ENCODE peak calls at places on chromosomes 5 and 9, in four cellular contexts. One of them, this sample, is unnamed.

GRCh38 chr5:134583821-134584220 is 48.8 kb downstream of the SAR1B start:
- DNase-seq in AG10803: no peak
- DNase-seq in lung microvascular endothelial cell: no peak
- DNase-seq in PC-3: no peak
- DNase-seq in this sample: no peak

GRCh38 chr9:32398207-32398606 is 13.8 kb downstream of the ACO1 start:
- DNase-seq in AG10803: no peak
- DNase-seq in lung microvascular endothelial cell: no peak
- DNase-seq in PC-3: no peak
- DNase-seq in this sample: no peak

GRCh38 chr5:60687927-60688720 is 11.8 kb downstream of the DEPDC1B start:
- DNase-seq in AG10803: peak; percentile 40
- DNase-seq in lung microvascular endothelial cell: peak; percentile 47
- DNase-seq in PC-3: peak; percentile 39
- DNase-seq in this sample: peak; percentile 67

GRCh38 chr5:165143727-165144210 is 1638.3 kb downstream of the MAT2B start:
- DNase-seq in AG10803: no peak
- DNase-seq in lung microvascular endothelial cell: no peak
- DNase-seq in PC-3: no peak
- DNase-seq in this sample: no peak

GRCh38 chr5:151810907-151811306 is 39.2 kb downstream of the G3BP1 start:
- DNase-seq in AG10803: no peak
- DNase-seq in lung microvascular endothelial cell: no peak
- DNase-seq in PC-3: no peak
- DNase-seq in this sample: no peak

GRCh38 chr5:178674334-178674733 is 47.5 kb upstream of the CLK4 start:
- DNase-seq in AG10803: peak; percentile 21
- DNase-seq in lung microvascular endothelial cell: no peak
- DNase-seq in PC-3: no peak
- DNase-seq in this sample: no peak

GRCh38 chr5:68406344-68406743 is 190.8 kb downstream of the PIK3R1 start:
- DNase-seq in AG10803: no peak
- DNase-seq in lung microvascular endothelial cell: no peak
- DNase-seq in PC-3: peak; percentile 16
- DNase-seq in this sample: no peak

GRCh38 chr5:165457854-165458481 is 1952.5 kb downstream of the MAT2B start:
- DNase-seq in AG10803: no peak
- DNase-seq in lung microvascular endothelial cell: peak; percentile 18
- DNase-seq in PC-3: peak; percentile 29
- DNase-seq in this sample: no peak

GRCh38 chr5:38462972-38463633 is 93.3 kb downstream of the LIFR start:
- DNase-seq in AG10803: no peak
- DNase-seq in lung microvascular endothelial cell: peak; percentile 78
- DNase-seq in PC-3: peak; percentile 88
- DNase-seq in this sample: no peak

GRCh38 chr9:94668424-94668916 is 29.2 kb upstream of the FBP1 start:
- DNase-seq in AG10803: no peak
- DNase-seq in lung microvascular endothelial cell: no peak
- DNase-seq in PC-3: no peak
- DNase-seq in this sample: no peak

GRCh38 chr5:21236104-21236503 is 1248.1 kb upstream of the CDH18 start:
- DNase-seq in AG10803: no peak
- DNase-seq in lung microvascular endothelial cell: no peak
- DNase-seq in PC-3: peak; percentile 71
- DNase-seq in this sample: no peak

GRCh38 chr5:80275347-80275746 is 19.5 kb upstream of the SERINC5 start:
- DNase-seq in AG10803: peak; percentile 22
- DNase-seq in lung microvascular endothelial cell: peak; percentile 66
- DNase-seq in PC-3: peak; percentile 28
- DNase-seq in this sample: no peak

GRCh38 chr5:96649251-96649937 is 12.8 kb upstream of the CAST start:
- DNase-seq in AG10803: peak; percentile 68
- DNase-seq in lung microvascular endothelial cell: no peak
- DNase-seq in PC-3: peak; percentile 48
- DNase-seq in this sample: no peak

GRCh38 chr9:136734837-136735496 is 7.8 kb downstream of the LCN10 start:
- DNase-seq in AG10803: no peak
- DNase-seq in lung microvascular endothelial cell: no peak
- DNase-seq in PC-3: no peak
- DNase-seq in this sample: no peak

GRCh38 chr5:34001231-34001935 is 6.5 kb downstream of the AMACR start:
- DNase-seq in AG10803: no peak
- DNase-seq in lung microvascular endothelial cell: no peak
- DNase-seq in PC-3: peak; percentile 83
- DNase-seq in this sample: peak; percentile 77

GRCh38 chr5:54743997-54744788 is 226.6 kb downstream of the SNX18 start:
- DNase-seq in AG10803: peak; percentile 99
- DNase-seq in lung microvascular endothelial cell: peak; percentile 72
- DNase-seq in PC-3: peak; percentile 81
- DNase-seq in this sample: no peak

GRCh38 chr5:169503899-169504298 is 79.7 kb upstream of the SPDL1 start:
- DNase-seq in AG10803: no peak
- DNase-seq in lung microvascular endothelial cell: no peak
- DNase-seq in PC-3: no peak
- DNase-seq in this sample: peak; percentile 23

GRCh38 chr9:38421498-38422211 is 2.6 kb downstream of the IGFBPL1 start:
- DNase-seq in AG10803: no peak
- DNase-seq in lung microvascular endothelial cell: no peak
- DNase-seq in PC-3: no peak
- DNase-seq in this sample: no peak

GRCh38 chr9:110954822-110955291 is 83.4 kb downstream of the LPAR1 start:
- DNase-seq in AG10803: peak; percentile 37
- DNase-seq in lung microvascular endothelial cell: no peak
- DNase-seq in PC-3: no peak
- DNase-seq in this sample: no peak

GRCh38 chr5:59146729-59147128 is 563.9 kb downstream of the RAB3C start:
- DNase-seq in AG10803: no peak
- DNase-seq in lung microvascular endothelial cell: no peak
- DNase-seq in PC-3: no peak
- DNase-seq in this sample: no peak